ENCODE peak calls at places on chromosomes 6 and 20, in eight cellular contexts. One of them, this sample, is unnamed.

GRCh38 chr6:149060300-149060984 is 257.1 kb upstream of the TAB2 start:
- DNase-seq in mesendoderm: no peak
- DNase-seq in thyroid gland: peak; percentile 25
- DNase-seq in neuronal stem cell: no peak
- DNase-seq in endodermal cell: no peak
- DNase-seq in right atrium auricular region: no peak
- DNase-seq in psoas muscle: no peak
- DNase-seq in uterus: no peak
- DNase-seq in this sample: peak; percentile 38

GRCh38 chr6:143060806-143061596 is at the start of gene AIG1:
- DNase-seq in endodermal cell: peak; percentile 87
- DNase-seq in neuronal stem cell: peak; percentile 64
- DNase-seq in mesendoderm: peak; percentile 75
- DNase-seq in thyroid gland: peak; percentile 77
- DNase-seq in uterus: peak; percentile 61
- DNase-seq in psoas muscle: peak; percentile 86
- DNase-seq in right atrium auricular region: peak; percentile 68
- DNase-seq in this sample: no peak

GRCh38 chr20:63610581-63611435 is 16.1 kb downstream of the GMEB2 start:
- DNase-seq in uterus: no peak
- DNase-seq in endodermal cell: peak; percentile 31
- DNase-seq in thyroid gland: peak; percentile 93
- DNase-seq in mesendoderm: no peak
- DNase-seq in psoas muscle: no peak
- DNase-seq in neuronal stem cell: no peak
- DNase-seq in right atrium auricular region: no peak
- DNase-seq in this sample: peak; percentile 38

GRCh38 chr20:10060223-10060622 is 25.4 kb downstream of the ANKEF1 start:
- DNase-seq in thyroid gland: peak; percentile 20
- DNase-seq in endodermal cell: no peak
- DNase-seq in mesendoderm: no peak
- DNase-seq in neuronal stem cell: no peak
- DNase-seq in uterus: no peak
- DNase-seq in psoas muscle: no peak
- DNase-seq in right atrium auricular region: no peak
- DNase-seq in this sample: no peak

GRCh38 chr6:104969108-104969507 is 12.2 kb downstream of the LIN28B start:
- DNase-seq in thyroid gland: no peak
- DNase-seq in right atrium auricular region: no peak
- DNase-seq in neuronal stem cell: peak; percentile 59
- DNase-seq in endodermal cell: peak; percentile 63
- DNase-seq in mesendoderm: peak; percentile 91
- DNase-seq in psoas muscle: no peak
- DNase-seq in uterus: no peak
- DNase-seq in this sample: no peak

GRCh38 chr20:52268184-52268583 is 76.6 kb upstream of the ZFP64 start:
- DNase-seq in thyroid gland: no peak
- DNase-seq in uterus: no peak
- DNase-seq in mesendoderm: peak; percentile 9
- DNase-seq in psoas muscle: no peak
- DNase-seq in endodermal cell: no peak
- DNase-seq in neuronal stem cell: no peak
- DNase-seq in right atrium auricular region: no peak
- DNase-seq in this sample: no peak

GRCh38 chr20:48433178-48433577 is 394.6 kb downstream of the PREX1 start:
- DNase-seq in psoas muscle: no peak
- DNase-seq in thyroid gland: no peak
- DNase-seq in endodermal cell: no peak
- DNase-seq in right atrium auricular region: no peak
- DNase-seq in neuronal stem cell: no peak
- DNase-seq in uterus: no peak
- DNase-seq in mesendoderm: no peak
- DNase-seq in this sample: no peak

GRCh38 chr6:131400054-131400781 is 172.8 kb upstream of the ARG1 start:
- DNase-seq in endodermal cell: no peak
- DNase-seq in psoas muscle: no peak
- DNase-seq in right atrium auricular region: no peak
- DNase-seq in neuronal stem cell: no peak
- DNase-seq in thyroid gland: no peak
- DNase-seq in uterus: no peak
- DNase-seq in mesendoderm: peak; percentile 53
- DNase-seq in this sample: no peak

GRCh38 chr20:23668477-23668951 is 20.3 kb downstream of the CST4 start:
- DNase-seq in uterus: peak; percentile 40
- DNase-seq in psoas muscle: no peak
- DNase-seq in neuronal stem cell: peak; percentile 67
- DNase-seq in mesendoderm: peak; percentile 79
- DNase-seq in thyroid gland: peak; percentile 42
- DNase-seq in endodermal cell: peak; percentile 91
- DNase-seq in right atrium auricular region: peak; percentile 66
- DNase-seq in this sample: no peak

GRCh38 chr6:151018035-151018434 is 152.5 kb downstream of the MTHFD1L start:
- DNase-seq in mesendoderm: no peak
- DNase-seq in right atrium auricular region: peak; percentile 28
- DNase-seq in endodermal cell: peak; percentile 10
- DNase-seq in neuronal stem cell: no peak
- DNase-seq in uterus: no peak
- DNase-seq in thyroid gland: no peak
- DNase-seq in psoas muscle: no peak
- DNase-seq in this sample: no peak

GRCh38 chr6:105968955-105969333 is 117.2 kb upstream of the PRDM1 start:
- DNase-seq in uterus: no peak
- DNase-seq in endodermal cell: no peak
- DNase-seq in thyroid gland: no peak
- DNase-seq in mesendoderm: no peak
- DNase-seq in psoas muscle: no peak
- DNase-seq in right atrium auricular region: no peak
- DNase-seq in neuronal stem cell: no peak
- DNase-seq in this sample: no peak

GRCh38 chr6:90496617-90497016 is 90.3 kb downstream of the MAP3K7 start:
- DNase-seq in neuronal stem cell: no peak
- DNase-seq in mesendoderm: no peak
- DNase-seq in endodermal cell: peak; percentile 55
- DNase-seq in psoas muscle: no peak
- DNase-seq in uterus: no peak
- DNase-seq in thyroid gland: no peak
- DNase-seq in right atrium auricular region: no peak
- DNase-seq in this sample: no peak
- H3K4me1 ChIP-seq in neuronal stem cell: peaks cover 30% of the 10 kb centered on the region
- H3K4me1 ChIP-seq in mesendoderm: peaks cover 4% of the 10 kb centered on the region
- H3K4me1 ChIP-seq in endodermal cell: peaks cover 10% of the 10 kb centered on the region
- H3K4me1 ChIP-seq in psoas muscle: no peaks in the 10 kb centered on the region
- H3K4me1 ChIP-seq in uterus: no peaks in the 10 kb centered on the region
- H3K4me1 ChIP-seq in thyroid gland: no peaks in the 10 kb centered on the region
- H3K4me1 ChIP-seq in right atrium auricular region: no peaks in the 10 kb centered on the region
- H3K4me1 ChIP-seq in this sample: no peaks in the 10 kb centered on the region

GRCh38 chr6:16474834-16475781 is 236.7 kb downstream of the GMPR start:
- DNase-seq in neuronal stem cell: no peak
- DNase-seq in right atrium auricular region: no peak
- DNase-seq in endodermal cell: no peak
- DNase-seq in thyroid gland: no peak
- DNase-seq in uterus: no peak
- DNase-seq in mesendoderm: no peak
- DNase-seq in psoas muscle: no peak
- DNase-seq in this sample: no peak

GRCh38 chr6:16473908-16474791 is 235.8 kb downstream of the GMPR start:
- DNase-seq in endodermal cell: no peak
- DNase-seq in right atrium auricular region: no peak
- DNase-seq in psoas muscle: no peak
- DNase-seq in neuronal stem cell: no peak
- DNase-seq in mesendoderm: no peak
- DNase-seq in thyroid gland: no peak
- DNase-seq in uterus: no peak
- DNase-seq in this sample: no peak

GRCh38 chr6:16471898-16472297 is 233.5 kb downstream of the GMPR start:
- DNase-seq in uterus: no peak
- DNase-seq in right atrium auricular region: no peak
- DNase-seq in neuronal stem cell: no peak
- DNase-seq in psoas muscle: no peak
- DNase-seq in endodermal cell: no peak
- DNase-seq in mesendoderm: no peak
- DNase-seq in thyroid gland: no peak
- DNase-seq in this sample: no peak

GRCh38 chr6:16472349-16473069 is 234.1 kb downstream of the GMPR start:
- DNase-seq in endodermal cell: no peak
- DNase-seq in psoas muscle: no peak
- DNase-seq in uterus: no peak
- DNase-seq in mesendoderm: peak; percentile 51
- DNase-seq in right atrium auricular region: no peak
- DNase-seq in neuronal stem cell: no peak
- DNase-seq in thyroid gland: no peak
- DNase-seq in this sample: no peak

GRCh38 chr6:16473184-16473907 is 235.0 kb downstream of the GMPR start:
- DNase-seq in endodermal cell: no peak
- DNase-seq in uterus: no peak
- DNase-seq in psoas muscle: no peak
- DNase-seq in right atrium auricular region: no peak
- DNase-seq in mesendoderm: no peak
- DNase-seq in neuronal stem cell: no peak
- DNase-seq in thyroid gland: no peak
- DNase-seq in this sample: no peak
- H3K27ac ChIP-seq in endodermal cell: no peak overlapping the region
- H3K27ac ChIP-seq in uterus: no peak overlapping the region
- H3K27ac ChIP-seq in psoas muscle: no peak overlapping the region
- H3K27ac ChIP-seq in right atrium auricular region: no peak overlapping the region
- H3K27ac ChIP-seq in mesendoderm: no peak overlapping the region
- H3K27ac ChIP-seq in neuronal stem cell: no peak overlapping the region
- H3K27ac ChIP-seq in thyroid gland: peak overlapping the region; percentile 49
- H3K27ac ChIP-seq in this sample: no peak overlapping the region

DNA sequence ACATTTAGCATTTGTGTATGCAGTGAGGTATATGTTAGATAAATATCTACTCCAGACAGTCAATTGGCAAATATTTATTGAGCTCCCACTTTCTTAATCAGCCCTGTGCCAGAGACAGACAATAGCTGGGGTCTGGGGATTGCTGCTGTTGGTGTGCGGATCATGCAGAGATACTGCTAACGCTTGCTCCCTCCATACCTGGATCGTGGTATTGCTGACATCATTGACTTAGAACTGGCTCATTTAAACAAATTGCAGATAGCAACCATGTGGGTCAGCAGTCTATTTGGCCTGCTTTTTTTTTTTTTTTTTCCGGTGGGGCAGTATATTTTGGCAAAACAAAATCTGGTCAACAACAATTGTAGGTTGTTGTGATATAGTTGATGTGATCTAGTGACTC is 9.5 kb downstream of the ARID1B start:
- DNase-seq in thyroid gland: no peak
- DNase-seq in right atrium auricular region: no peak
- DNase-seq in uterus: no peak
- DNase-seq in mesendoderm: no peak
- DNase-seq in psoas muscle: no peak
- DNase-seq in endodermal cell: peak; percentile 35
- DNase-seq in neuronal stem cell: no peak
- DNase-seq in this sample: no peak
- H3K4me1 ChIP-seq in thyroid gland: peaks cover 36% of the 10 kb centered on the region
- H3K4me1 ChIP-seq in right atrium auricular region: peaks cover 80% of the 10 kb centered on the region
- H3K4me1 ChIP-seq in uterus: peaks cover 14% of the 10 kb centered on the region
- H3K4me1 ChIP-seq in mesendoderm: peaks cover 3% of the 10 kb centered on the region
- H3K4me1 ChIP-seq in psoas muscle: peaks cover 81% of the 10 kb centered on the region
- H3K4me1 ChIP-seq in endodermal cell: peaks cover 2% of the 10 kb centered on the region
- H3K4me1 ChIP-seq in neuronal stem cell: peaks cover 37% of the 10 kb centered on the region
- H3K4me1 ChIP-seq in this sample: peaks cover 42% of the 10 kb centered on the region

GRCh38 chr6:127966616-127967015 is 65.8 kb upstream of the THEMIS start:
- DNase-seq in thyroid gland: no peak
- DNase-seq in psoas muscle: no peak
- DNase-seq in uterus: no peak
- DNase-seq in neuronal stem cell: no peak
- DNase-seq in right atrium auricular region: no peak
- DNase-seq in mesendoderm: no peak
- DNase-seq in endodermal cell: no peak
- DNase-seq in this sample: no peak

GRCh38 chr6:127967708-127968107 is 66.8 kb upstream of the THEMIS start:
- DNase-seq in thyroid gland: no peak
- DNase-seq in psoas muscle: no peak
- DNase-seq in endodermal cell: no peak
- DNase-seq in right atrium auricular region: no peak
- DNase-seq in uterus: no peak
- DNase-seq in mesendoderm: no peak
- DNase-seq in neuronal stem cell: no peak
- DNase-seq in this sample: no peak

GRCh38 chr6:127959869-127960268 is 59.0 kb upstream of the THEMIS start:
- DNase-seq in right atrium auricular region: no peak
- DNase-seq in psoas muscle: no peak
- DNase-seq in uterus: no peak
- DNase-seq in mesendoderm: peak; percentile 65
- DNase-seq in thyroid gland: no peak
- DNase-seq in endodermal cell: no peak
- DNase-seq in neuronal stem cell: no peak
- DNase-seq in this sample: no peak

GRCh38 chr6:127968394-127968793 is 67.5 kb upstream of the THEMIS start:
- DNase-seq in neuronal stem cell: no peak
- DNase-seq in right atrium auricular region: no peak
- DNase-seq in psoas muscle: no peak
- DNase-seq in endodermal cell: no peak
- DNase-seq in uterus: no peak
- DNase-seq in mesendoderm: no peak
- DNase-seq in thyroid gland: no peak
- DNase-seq in this sample: no peak

GRCh38 chr6:127963495-127963894 is 62.6 kb upstream of the THEMIS start:
- DNase-seq in psoas muscle: no peak
- DNase-seq in neuronal stem cell: no peak
- DNase-seq in thyroid gland: no peak
- DNase-seq in mesendoderm: no peak
- DNase-seq in right atrium auricular region: no peak
- DNase-seq in endodermal cell: no peak
- DNase-seq in uterus: no peak
- DNase-seq in this sample: no peak
- H3K27ac ChIP-seq in psoas muscle: no peak overlapping the region
- H3K27ac ChIP-seq in neuronal stem cell: no peak overlapping the region
- H3K27ac ChIP-seq in thyroid gland: no peak overlapping the region
- H3K27ac ChIP-seq in mesendoderm: no peak overlapping the region
- H3K27ac ChIP-seq in right atrium auricular region: no peak overlapping the region
- H3K27ac ChIP-seq in endodermal cell: no peak overlapping the region
- H3K27ac ChIP-seq in uterus: no peak overlapping the region
- H3K27ac ChIP-seq in this sample: no peak overlapping the region

This sample was measured in heart left ventricle.